ENCODE peak calls at places on chromosomes 2 and 18, in eight cellular contexts. Z, Y, O, D, J, G, F and P are unnamed samples.

GRCh38 chr2:157840568-157841156 is 35.5 kb downstream of the ACVR1 start:
- DNase-seq in Y (no peak), J (no peak), G (no peak), O (peak; percentile 50), Z (no peak), F (no peak), D (no peak), P (no peak)

GRCh38 chr2:18479901-18480369 is 80.5 kb downstream of the RDH14 start:
- DNase-seq in D (no peak), Y (no peak), Z (no peak), O (no peak), G (no peak), F (no peak), J (no peak), P (no peak)

GRCh38 chr2:39734451-39734850 is 44.6 kb downstream of the THUMPD2 start:
- DNase-seq in G (peak; percentile 69), J (no peak), O (no peak), D (peak; percentile 59), Y (no peak), F (no peak), Z (no peak), P (no peak)

GRCh38 chr2:36507408-36507812 is 90.6 kb downstream of the FEZ2 start:
- DNase-seq in Y (no peak), Z (peak; percentile 80), O (no peak), F (peak; percentile 47), D (peak; percentile 35), J (peak; percentile 64), G (peak; percentile 42), P (peak; percentile 79)

GRCh38 chr2:120317180-120317533 is 28.8 kb upstream of the INHBB start:
- DNase-seq in G (no peak), D (no peak), O (no peak), J (no peak), Z (no peak), F (no peak), Y (no peak), P (no peak)

GRCh38 chr2:201228271-201228911 is 31.9 kb upstream of the CASP8 start:
- DNase-seq in D (no peak), G (no peak), O (no peak), Y (no peak), F (no peak), J (no peak), Z (no peak), P (no peak)

GRCh38 chr2:73257425-73258125 is 23.5 kb downstream of the CCT7 start:
- DNase-seq in F (peak; percentile 35), Z (no peak), J (no peak), Y (no peak), G (no peak), D (no peak), O (peak; percentile 64), P (no peak)

GRCh38 chr2:74146929-74147728 is 583 bp downstream of the BOLA3 start:
- DNase-seq in Y (no peak), J (peak; percentile 73), Z (no peak), D (peak; percentile 54), O (no peak), G (peak; percentile 42), F (no peak), P (no peak)

GRCh38 chr18:75408554-75409506 is 18.7 kb downstream of the SMIM21 start:
- DNase-seq in F (no peak), G (peak; percentile 100), O (no peak), J (no peak), D (peak; percentile 100), Z (no peak), Y (no peak), P (no peak)

GRCh38 chr18:6570581-6571238 is 156.0 kb upstream of the L3MBTL4 start:
- DNase-seq in Y (no peak), F (no peak), J (no peak), D (no peak), O (no peak), G (no peak), Z (no peak), P (no peak)

DNA sequence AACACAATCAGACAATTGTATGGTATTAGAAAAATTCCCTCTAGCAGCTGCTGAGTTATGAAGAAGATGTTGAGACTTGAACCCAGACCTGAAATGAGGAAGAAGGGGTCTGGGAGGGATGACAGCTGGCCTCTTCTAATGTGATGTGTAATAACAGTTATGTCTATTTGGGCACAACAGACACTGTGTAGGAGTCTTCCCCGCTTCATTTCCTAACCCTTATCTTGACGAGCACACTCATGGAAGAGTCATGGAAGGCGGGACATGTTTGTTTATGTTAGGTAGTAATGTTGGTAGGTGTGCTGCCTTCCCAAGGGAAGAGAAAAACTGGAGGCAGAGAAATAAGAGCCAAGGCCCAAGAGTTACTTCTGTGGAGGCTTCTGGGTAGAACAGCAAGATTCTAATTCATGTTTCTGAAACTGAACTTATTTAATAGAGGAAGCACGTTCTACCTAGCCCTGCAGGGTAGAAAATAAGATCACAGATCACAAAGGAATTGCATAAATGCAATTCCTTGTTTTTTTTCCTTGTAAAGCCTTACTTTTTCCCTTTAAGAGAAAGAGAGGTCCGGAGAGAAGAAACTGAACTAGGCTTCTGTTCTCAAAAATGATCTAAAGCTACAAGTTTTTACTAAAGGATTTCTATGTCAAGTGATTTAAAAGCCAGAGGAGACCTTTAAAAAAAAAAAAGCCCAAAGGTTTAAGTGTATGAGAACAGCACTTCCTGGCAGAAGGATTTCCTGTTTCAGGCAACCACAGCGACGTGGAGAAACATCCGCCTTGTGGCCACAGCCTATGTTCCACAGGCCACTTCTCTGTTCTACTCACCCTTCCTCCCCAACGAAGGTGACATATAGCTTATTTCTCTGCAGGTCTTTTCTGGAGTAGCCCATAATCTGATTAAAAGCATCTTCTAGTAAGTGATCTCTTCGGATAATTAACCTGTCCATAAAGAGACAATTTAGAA is 68.5 kb upstream of the STK17B start:
- DNase-seq in Y (peak; percentile 86), O (peak; percentile 87), F (peak; percentile 79), D (peak; percentile 92), J (peak; percentile 96), Z (no peak), G (peak; percentile 87), P (no peak)
- H3K4me1 ChIP-seq in Y (peaks cover 36% of the 10 kb centered on the region), O (peaks cover 14% of the 10 kb centered on the region), F (peaks cover 22% of the 10 kb centered on the region), D (peaks cover 30% of the 10 kb centered on the region), J (peaks cover 63% of the 10 kb centered on the region), Z (no peaks in the 10 kb centered on the region), G (peaks cover 30% of the 10 kb centered on the region), P (peaks cover 6% of the 10 kb centered on the region)

GRCh38 chr18:54984908-54985307 is 25.6 kb upstream of the CCDC68 start:
- DNase-seq in D (no peak), J (no peak), O (no peak), F (no peak), Z (no peak), G (no peak), Y (no peak), P (no peak)

GRCh38 chr18:54981076-54981475 is 21.8 kb upstream of the CCDC68 start:
- DNase-seq in J (no peak), O (no peak), G (no peak), D (no peak), Z (no peak), F (no peak), Y (no peak), P (no peak)

GRCh38 chr18:54983041-54983686 is 23.9 kb upstream of the CCDC68 start:
- DNase-seq in J (peak; percentile 43), G (peak; percentile 49), Z (peak; percentile 68), D (peak; percentile 48), F (no peak), O (no peak), Y (no peak), P (peak; percentile 11)
- TF ChIP-seq CTCF in J (peak; percentile 77), G (peak; percentile 84), Z (peak; percentile 87), D (peak; percentile 62), F (peak; percentile 79), O (peak; percentile 11), Y (peak; percentile 62), P (peak; percentile 36)

DNA sequence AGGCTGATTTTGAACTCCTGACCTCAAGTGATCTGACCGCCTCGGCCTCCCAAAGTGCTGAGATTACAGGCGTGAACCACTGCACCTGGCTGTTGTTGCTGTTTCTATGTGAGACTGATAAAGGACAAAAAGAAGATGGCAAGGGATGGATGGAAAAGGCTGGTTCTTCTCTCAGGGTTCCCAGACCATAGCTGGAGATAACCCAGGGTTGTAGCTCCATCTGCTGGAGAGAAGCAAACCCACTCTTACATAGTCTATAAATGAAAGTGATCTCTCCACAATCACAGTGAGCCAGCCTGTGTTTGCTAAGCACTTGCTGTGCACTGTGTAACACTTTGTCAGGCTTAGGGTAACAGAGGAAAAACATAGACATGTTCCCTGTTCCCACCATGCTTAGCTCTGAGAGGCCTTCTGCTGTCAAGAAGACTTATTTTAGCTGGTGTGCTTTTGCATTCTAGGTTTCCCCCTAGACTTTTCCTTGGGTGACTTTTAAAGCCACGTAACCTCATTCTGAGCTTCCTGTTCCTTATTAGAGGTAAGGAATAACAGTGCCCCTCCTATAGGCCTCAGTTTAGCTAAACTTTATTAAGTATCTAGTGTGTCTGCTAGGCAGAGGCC is 49.7 kb downstream of the LIMS1 start:
- DNase-seq in O (no peak), J (peak; percentile 79), Y (no peak), F (peak; percentile 66), Z (peak; percentile 80), G (peak; percentile 60), D (peak; percentile 66), P (peak; percentile 80)
- H3K4me1 ChIP-seq in O (peaks cover 9% of the 10 kb centered on the region), J (peaks cover 28% of the 10 kb centered on the region), Y (peaks cover 43% of the 10 kb centered on the region), F (peaks cover 60% of the 10 kb centered on the region), Z (peaks cover 10% of the 10 kb centered on the region), G (peaks cover 43% of the 10 kb centered on the region), D (peaks cover 30% of the 10 kb centered on the region), P (peaks cover 12% of the 10 kb centered on the region)

GRCh38 chr2:232030229-232030628 is 68.7 kb downstream of the DIS3L2 start:
- DNase-seq in F (no peak), Y (no peak), D (no peak), J (no peak), Z (no peak), O (no peak), G (no peak), P (no peak)
- TF ChIP-seq CTCF in F (no peak), Y (no peak), D (peak; percentile 31), J (peak; percentile 62), Z (peak; percentile 41), O (no peak), G (peak; percentile 41), P (no peak)

DNA sequence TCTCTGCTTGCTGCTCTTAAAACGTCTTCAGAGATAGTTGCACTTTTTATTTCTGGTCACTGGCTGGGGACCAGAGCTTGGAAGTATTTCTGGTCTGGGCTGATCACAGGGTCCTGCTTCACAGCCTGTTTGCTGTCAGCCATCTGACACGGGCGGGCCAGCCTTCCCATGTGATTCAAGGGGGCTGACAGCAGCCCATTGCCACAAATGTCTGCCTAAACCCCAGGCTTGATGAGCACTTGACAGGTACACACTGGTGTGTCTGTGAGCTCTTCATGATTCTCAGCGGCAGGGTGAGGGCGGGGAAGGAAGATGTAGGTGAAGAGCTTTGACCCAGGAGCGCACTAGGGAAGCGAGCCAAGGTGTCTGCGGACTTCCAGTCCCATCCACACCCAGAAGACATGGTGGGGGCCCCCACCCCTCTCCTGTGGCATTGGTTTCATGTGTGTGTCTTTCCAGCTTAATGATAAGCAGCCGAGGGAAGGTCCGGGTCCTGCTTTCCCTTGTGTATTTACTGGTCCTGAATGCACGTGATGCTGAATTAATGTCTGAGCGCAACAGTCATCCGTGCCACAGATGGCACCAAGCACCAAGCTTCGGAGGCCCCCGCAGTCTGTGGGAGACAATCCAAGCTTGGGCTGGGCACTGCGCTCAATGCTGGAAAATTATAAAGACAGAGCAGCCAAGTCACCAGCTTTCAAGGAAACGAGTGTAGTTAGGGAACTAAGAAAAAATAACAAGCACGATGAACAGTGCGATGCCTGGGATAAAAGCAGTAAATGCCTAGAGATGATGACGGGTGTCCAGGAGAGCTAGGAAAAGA is 73.3 kb downstream of the SH3BP4 start:
- DNase-seq in Y (no peak), G (peak; percentile 42), J (no peak), F (no peak), O (no peak), D (no peak), Z (no peak), P (no peak)
- H3K4me1 ChIP-seq in Y (no peaks in the 10 kb centered on the region), G (peaks cover 53% of the 10 kb centered on the region), J (no peaks in the 10 kb centered on the region), F (peaks cover 24% of the 10 kb centered on the region), O (peaks cover 19% of the 10 kb centered on the region), D (peaks cover 73% of the 10 kb centered on the region), Z (peaks cover 12% of the 10 kb centered on the region), P (peaks cover 31% of the 10 kb centered on the region)

GRCh38 chr18:2982452-2983172 is 30.3 kb downstream of the LPIN2 start:
- DNase-seq in J (no peak), O (no peak), Z (no peak), Y (no peak), G (no peak), D (no peak), F (peak; percentile 46), P (peak; percentile 22)
- TF ChIP-seq CTCF in J (peak; percentile 20), O (no peak), Z (no peak), Y (no peak), G (no peak), D (no peak), F (no peak), P (no peak)